ENCODE peak calls at places on chromosomes 1 and 21, in ten cellular contexts. O is brain microvascular endothelial cell, A is neural progenitor cell, Q is vagina, N is tibial nerve, H is retinal pigment epithelial cell, M is adipocyte, P is mesenchymal stem cell, B is lower leg skin, F is fibroblast of lung. K is an unnamed sample.

GRCh38 chr21:14058566-14058965 is 152.2 kb downstream of the LIPI start:
- DNase-seq in O (no peak), A (no peak), Q (no peak), N (no peak), H (no peak), M (no peak), P (no peak), B (no peak), F (no peak), K (no peak)

GRCh38 chr1:173995475-173995874 is 26.7 kb downstream of the RC3H1 start:
- DNase-seq in O (no peak), A (no peak), Q (no peak), N (no peak), H (no peak), M (no peak), P (no peak), B (no peak), F (no peak), K (no peak)

GRCh38 chr1:59445040-59445439 is 148.1 kb downstream of the FGGY start:
- DNase-seq in O (no peak), A (no peak), Q (no peak), N (no peak), H (no peak), M (peak; percentile 70), P (peak; percentile 6), B (peak; percentile 53), F (peak; percentile 59), K (no peak)

GRCh38 chr1:85705940-85706339 is 2.3 kb downstream of the ZNHIT6 start:
- DNase-seq in O (no peak), A (no peak), Q (no peak), N (no peak), H (no peak), M (no peak), P (no peak), B (no peak), F (no peak), K (no peak)

GRCh38 chr1:190168116-190168515 is 309.5 kb downstream of the BRINP3 start:
- DNase-seq in O (peak; percentile 64), A (no peak), Q (no peak), N (no peak), H (no peak), M (peak; percentile 33), P (no peak), B (no peak), F (peak; percentile 97), K (peak; percentile 41)

GRCh38 chr1:10979483-10979920 is 33.0 kb upstream of the TARDBP start:
- DNase-seq in O (no peak), A (peak; percentile 50), Q (no peak), N (peak; percentile 68), H (no peak), M (peak; percentile 26), P (no peak), B (peak; percentile 68), F (peak; percentile 18), K (no peak)

GRCh38 chr1:53987880-53988279 is 30.1 kb downstream of the LDLRAD1 start:
- DNase-seq in O (no peak), A (no peak), Q (no peak), N (no peak), H (no peak), M (no peak), P (peak; percentile 50), B (no peak), F (no peak), K (peak; percentile 14)

GRCh38 chr1:23401313-23401712 is 23.2 kb downstream of the TCEA3 start:
- DNase-seq in O (no peak), A (no peak), Q (no peak), N (no peak), H (no peak), M (peak; percentile 2), P (no peak), B (no peak), F (no peak), K (no peak)

GRCh38 chr1:117147856-117148588 is 26.5 kb upstream of the TRIM45 start:
- DNase-seq in O (peak; percentile 48), A (no peak), Q (no peak), N (no peak), H (no peak), M (peak; percentile 81), P (peak; percentile 65), B (no peak), F (peak; percentile 57), K (no peak)

GRCh38 chr1:33299461-33300155 is 21.3 kb downstream of the A3GALT2 start:
- DNase-seq in O (no peak), A (no peak), Q (no peak), N (no peak), H (no peak), M (no peak), P (no peak), B (no peak), F (no peak), K (no peak)

GRCh38 chr1:91583326-91583755 is 82.7 kb downstream of the CDC7 start:
- DNase-seq in O (peak; percentile 30), A (no peak), Q (no peak), N (no peak), H (no peak), M (peak; percentile 53), P (peak; percentile 60), B (no peak), F (peak; percentile 89), K (peak; percentile 91)

GRCh38 chr1:147740391-147740790 is 20.0 kb downstream of the GJA5 start:
- DNase-seq in O (no peak), A (no peak), Q (no peak), N (no peak), H (no peak), M (no peak), P (no peak), B (no peak), F (no peak), K (no peak)

GRCh38 chr1:1431845-1432565 is 3.5 kb upstream of the VWA1 start:
- DNase-seq in O (no peak), A (peak; percentile 53), Q (no peak), N (no peak), H (no peak), M (no peak), P (peak; percentile 82), B (no peak), F (no peak), K (no peak)

DNA sequence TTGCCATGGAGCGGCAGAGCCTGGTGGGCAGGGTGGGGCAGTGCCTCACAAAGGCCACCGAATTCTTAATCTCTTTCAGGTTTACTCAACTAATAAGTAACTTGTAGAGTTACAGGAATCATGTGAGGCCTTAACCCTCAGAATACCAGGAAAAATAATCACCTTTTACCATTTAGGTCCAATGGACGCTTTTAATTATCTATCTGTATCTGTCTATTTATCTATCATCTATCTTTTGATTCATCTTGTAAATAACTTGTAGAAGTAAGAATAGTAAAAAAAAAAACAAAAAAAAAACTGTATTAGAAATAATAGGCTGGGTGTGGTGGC is 11.8 kb upstream of the S100A11 start:
- DNase-seq in O (no peak), A (peak; percentile 18), Q (no peak), N (no peak), H (peak; percentile 75), M (no peak), P (no peak), B (no peak), F (no peak), K (no peak)
- H3K4me3 ChIP-seq in O (peak overlapping the region; percentile 15), A (peak overlapping the region; percentile 24), Q (no peak overlapping the region), N (peak overlapping the region; percentile 22), H (peak overlapping the region; percentile 28), M (peak overlapping the region; percentile 70), P (no peak overlapping the region), B (no peak overlapping the region), F (no peak overlapping the region), K (no peak overlapping the region)

GRCh38 chr21:43361127-43361492 is 65.8 kb downstream of the SIK1 start:
- DNase-seq in O (peak; percentile 44), A (no peak), Q (no peak), N (no peak), H (no peak), M (peak; percentile 36), P (no peak), B (peak; percentile 59), F (no peak), K (no peak)
- H3K4me3 ChIP-seq in O (no peak overlapping the region), A (no peak overlapping the region), Q (no peak overlapping the region), N (no peak overlapping the region), H (no peak overlapping the region), M (no peak overlapping the region), P (no peak overlapping the region), B (no peak overlapping the region), F (no peak overlapping the region), K (no peak overlapping the region)

DNA sequence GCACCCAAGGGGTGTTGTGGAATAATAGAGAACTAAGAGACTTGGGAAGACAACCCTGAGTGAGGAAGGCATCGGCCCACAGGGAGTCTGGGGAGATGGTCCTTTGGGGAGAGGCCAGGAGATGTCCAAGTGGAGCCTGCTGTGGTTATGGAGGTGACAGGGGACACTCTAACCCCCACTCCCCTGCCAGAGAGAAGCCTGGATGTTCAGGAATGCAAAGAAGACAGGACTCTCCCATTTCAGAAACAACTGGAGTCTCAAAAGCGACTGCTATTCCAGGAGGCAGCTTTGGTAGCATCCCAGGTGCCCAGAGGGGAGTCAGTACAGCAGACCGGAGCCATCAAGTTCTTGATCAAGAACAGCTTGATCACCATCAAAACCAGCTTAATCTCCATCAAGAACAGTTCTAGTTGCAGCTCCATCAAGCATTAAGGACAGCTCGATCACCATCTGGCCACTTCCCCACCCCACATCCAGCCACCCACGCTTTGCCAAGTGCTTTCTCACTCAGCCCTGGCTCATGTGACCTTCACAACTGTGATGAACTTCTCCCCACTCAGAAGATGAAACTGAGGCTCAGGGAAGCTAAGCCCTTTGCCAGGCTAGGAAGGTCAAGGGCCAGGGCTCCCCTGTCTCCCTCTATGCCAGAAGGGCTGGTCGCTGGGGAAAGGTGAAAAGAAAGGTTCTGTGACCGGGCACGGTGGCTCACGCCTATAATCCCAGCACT is 743 bp downstream of the CD52 start:
- DNase-seq in O (no peak), A (no peak), Q (peak; percentile 82), N (no peak), H (no peak), M (no peak), P (no peak), B (peak; percentile 47), F (no peak), K (no peak)
- H3K4me3 ChIP-seq in O (no peak overlapping the region), A (no peak overlapping the region), Q (peak overlapping the region; percentile 5), N (peak overlapping the region; percentile 46), H (no peak overlapping the region), M (no peak overlapping the region), P (no peak overlapping the region), B (no peak overlapping the region), F (no peak overlapping the region), K (no peak overlapping the region)

GRCh38 chr1:19089524-19089923 is 120.5 kb downstream of the UBR4 start:
- DNase-seq in O (no peak), A (no peak), Q (no peak), N (no peak), H (no peak), M (no peak), P (no peak), B (no peak), F (no peak), K (no peak)

GRCh38 chr1:19086176-19086875 is 123.7 kb downstream of the UBR4 start:
- DNase-seq in O (no peak), A (no peak), Q (no peak), N (no peak), H (no peak), M (no peak), P (no peak), B (no peak), F (no peak), K (no peak)

GRCh38 chr1:19087017-19087736 is 122.9 kb downstream of the UBR4 start:
- DNase-seq in O (no peak), A (no peak), Q (no peak), N (no peak), H (no peak), M (no peak), P (no peak), B (no peak), F (no peak), K (no peak)

GRCh38 chr1:19087737-19088594 is 122.1 kb downstream of the UBR4 start:
- DNase-seq in O (no peak), A (no peak), Q (no peak), N (no peak), H (no peak), M (no peak), P (peak; percentile 36), B (no peak), F (no peak), K (no peak)

GRCh38 chr1:19088717-19089442 is 121.2 kb downstream of the UBR4 start:
- DNase-seq in O (no peak), A (no peak), Q (no peak), N (no peak), H (no peak), M (no peak), P (no peak), B (no peak), F (no peak), K (no peak)
- H3K4me3 ChIP-seq in O (no peak overlapping the region), A (no peak overlapping the region), Q (no peak overlapping the region), N (no peak overlapping the region), H (no peak overlapping the region), M (no peak overlapping the region), P (no peak overlapping the region), B (no peak overlapping the region), F (no peak overlapping the region), K (no peak overlapping the region)